ENCODE peak calls at places on chromosomes 4 and X, in five cellular contexts. O is IMR-90, C is mesenchymal stem cell, G is mesendoderm, T is H1. J is an unnamed sample.

GRCh38 chr4:38805530-38806145 is 1.0 kb upstream of the TLR1 start:
- DNase-seq in O (no peak), G (no peak), T (no peak), C (no peak), J (no peak)

GRCh38 chrX:72539822-72540221 is 32.8 kb downstream of the HDAC8 start:
- DNase-seq in T (no peak), G (peak), O (no peak), C (peak), J (no peak)

GRCh38 chr4:138049350-138049749 is 192.8 kb downstream of the SLC7A11 start:
- DNase-seq in C (peak), T (no peak), G (no peak), O (no peak), J (no peak)

GRCh38 chr4:52780206-52780605 is 29.0 kb upstream of the ERVMER34-1 start:
- DNase-seq in T (no peak), C (no peak), G (no peak), O (peak), J (no peak)

GRCh38 chr4:109969087-109969486 is 56.4 kb downstream of the EGF start:
- DNase-seq in G (no peak), O (no peak), C (no peak), T (no peak), J (no peak)

GRCh38 chrX:102498732-102499131 is 17.8 kb downstream of the TMSB15A start:
- DNase-seq in T (no peak), G (no peak), O (no peak), C (no peak), J (no peak)

GRCh38 chr4:82710202-82710929 is 88.2 kb downstream of the SCD5 start:
- DNase-seq in G (peak), T (no peak), O (no peak), C (no peak), J (no peak)

GRCh38 chr4:132564920-132565319 is 584.2 kb upstream of the PCDH10 start:
- DNase-seq in G (peak), T (no peak), C (no peak), O (no peak), J (no peak)

GRCh38 chr4:5045099-5045498 is 6.2 kb upstream of the STK32B start:
- DNase-seq in T (no peak), O (no peak), G (peak), C (no peak), J (no peak)

GRCh38 chrX:83819304-83819703 is 41.6 kb upstream of the CYLC1 start:
- DNase-seq in T (no peak), C (no peak), O (no peak), G (peak), J (no peak)

GRCh38 chrX:154481195-154481594 is 2.1 kb upstream of the LAGE3 start:
- DNase-seq in T (no peak), C (no peak), O (no peak), G (no peak), J (no peak)

GRCh38 chr4:15677507-15677988 is 4.1 kb upstream of the FAM200B start:
- DNase-seq in C (peak), T (no peak), O (peak), G (peak), J (no peak)

GRCh38 chrX:40852573-40852972 is 117.2 kb upstream of the MED14 start:
- DNase-seq in C (no peak), G (peak), T (no peak), O (no peak), J (no peak)

GRCh38 chrX:78123190-78123589 is 16.3 kb downstream of the TAF9B start:
- DNase-seq in T (no peak), C (no peak), O (peak), G (no peak), J (no peak)

GRCh38 chr4:2798399-2799301 is 5.8 kb downstream of the SH3BP2 start:
- DNase-seq in T (no peak), G (no peak), C (peak), O (no peak), J (no peak)

GRCh38 chr4:76689079-76689817 is 208.7 kb downstream of the SOWAHB start:
- DNase-seq in C (peak), G (peak), T (peak), O (peak), J (peak)

GRCh38 chr4:64272432-64272831 is 136.8 kb downstream of the TECRL start:
- DNase-seq in G (no peak), T (no peak), C (no peak), O (no peak), J (no peak)

GRCh38 chr4:40848981-40849380 is 99.2 kb downstream of the NSUN7 start:
- DNase-seq in C (no peak), G (peak), O (peak), T (no peak), J (no peak)
- H3K23ac ChIP-seq in C (no peak), G (no peak), O (no peak), T (no peak), J (no peak)

GRCh38 chr4:185210102-185210981 is 944 bp downstream of the SNX25 start:
- DNase-seq in C (peak), G (peak), T (peak), O (peak), J (peak)

GRCh38 chr4:185212566-185212965 is 3.2 kb downstream of the SNX25 start:
- DNase-seq in O (peak), C (no peak), T (no peak), G (peak), J (no peak)

GRCh38 chr4:185213341-185213740 is 3.9 kb downstream of the SNX25 start:
- DNase-seq in O (no peak), G (no peak), T (no peak), C (no peak), J (no peak)

GRCh38 chr4:185211035-185211434 is 1.6 kb downstream of the SNX25 start:
- DNase-seq in O (peak), T (no peak), G (peak), C (peak), J (no peak)

GRCh38 chr4:185211641-185212040 is 2.2 kb downstream of the SNX25 start:
- DNase-seq in O (no peak), C (no peak), T (no peak), G (peak), J (no peak)
- H3K4ac ChIP-seq in O (no peak), C (no peak), T (no peak), G (no peak), J (no peak)

GRCh38 chrX:48695925-48696300 is 621 bp upstream of the SUV39H1 start:
- DNase-seq in T (no peak), G (peak), C (no peak), O (no peak), J (no peak)

GRCh38 chrX:48697182-48697727 is 721 bp downstream of the SUV39H1 start:
- DNase-seq in G (no peak), C (peak), T (no peak), O (no peak), J (no peak)

GRCh38 chrX:48696301-48697181 is at the start of gene SUV39H1:
- DNase-seq in T (peak), O (peak), C (peak), G (peak), J (peak)

GRCh38 chrX:48694776-48695523 is 1.6 kb upstream of the SUV39H1 start:
- DNase-seq in G (no peak), T (no peak), C (no peak), O (no peak), J (no peak)

DNA sequence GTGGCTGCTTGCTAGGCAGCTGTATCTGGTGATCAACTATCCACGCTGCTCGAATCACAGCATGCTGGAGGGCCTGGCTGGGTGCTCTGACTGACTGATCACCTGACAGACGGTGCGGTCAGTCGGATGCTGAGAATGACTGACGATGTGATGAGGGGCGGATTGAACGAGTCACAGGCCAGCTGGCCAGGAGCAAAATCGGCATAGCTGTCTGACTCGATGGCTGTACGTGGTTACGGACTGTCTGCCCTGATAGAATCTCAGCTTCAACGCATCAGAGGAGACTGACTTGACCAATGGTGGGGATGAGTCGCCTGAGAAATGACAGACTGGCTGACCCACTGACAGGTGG is 1.0 kb upstream of the SUV39H1 start:
- DNase-seq in G (no peak), O (peak), C (peak), T (no peak), J (no peak)
- H3K4me3 ChIP-seq in G (no peak), O (peak), C (no peak), T (peak), J (peak)

DNA sequence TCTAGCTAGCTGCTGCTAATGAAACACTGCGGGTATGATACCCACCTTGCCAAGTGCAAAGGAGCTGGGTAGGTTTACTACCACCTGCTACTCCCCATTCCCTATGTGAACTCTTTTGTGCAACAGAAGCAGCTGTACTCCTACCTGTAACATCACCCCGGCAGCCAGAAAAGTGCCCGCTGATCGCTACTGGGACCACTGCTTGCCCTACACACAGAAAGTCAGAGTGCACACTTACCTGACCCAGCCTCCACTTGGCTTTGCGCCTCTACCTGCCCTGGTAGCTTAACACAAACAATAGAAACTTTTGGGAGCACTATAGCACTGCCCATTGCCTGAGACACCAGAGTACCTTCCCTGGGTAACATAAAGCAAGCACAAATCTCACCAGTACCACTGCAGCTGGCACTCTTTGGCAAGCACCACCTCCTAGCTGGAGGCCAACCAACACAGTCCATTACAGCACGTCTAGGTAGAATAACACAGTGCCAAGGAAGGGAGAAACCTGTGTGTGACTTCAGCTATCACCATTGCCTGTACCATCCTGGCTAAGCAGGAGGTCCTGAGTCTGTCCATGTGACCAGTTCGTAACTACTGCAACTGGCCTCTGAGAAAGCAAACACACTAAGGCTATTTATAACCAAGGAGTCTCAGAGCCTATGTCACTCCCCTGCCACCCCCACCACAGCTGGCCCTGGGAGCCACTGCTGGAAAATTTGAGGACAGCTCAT is 80.1 kb downstream of the CENPC start:
- DNase-seq in T (no peak), C (peak), G (no peak), O (peak), J (no peak)
- H3K23ac ChIP-seq in T (no peak), C (no peak), G (no peak), O (no peak), J (no peak)

GRCh38 chr4:169070895-169071218 is 60.8 kb upstream of the CBR4 start:
- DNase-seq in C (no peak), G (peak), T (no peak), O (no peak), J (no peak)

GRCh38 chr4:169071781-169072180 is 61.7 kb upstream of the CBR4 start:
- DNase-seq in T (no peak), G (no peak), C (no peak), O (peak), J (no peak)

GRCh38 chr4:169066934-169067333 is 56.9 kb upstream of the CBR4 start:
- DNase-seq in G (no peak), T (no peak), O (no peak), C (no peak), J (no peak)

GRCh38 chr4:169070071-169070894 is 60.2 kb upstream of the CBR4 start:
- DNase-seq in T (no peak), O (peak), G (peak), C (peak), J (peak)

GRCh38 chr4:169068423-169068822 is 58.4 kb upstream of the CBR4 start:
- DNase-seq in T (no peak), G (no peak), C (no peak), O (no peak), J (no peak)
- H3K4ac ChIP-seq in T (no peak), G (no peak), C (no peak), O (peak), J (peak)

DNA sequence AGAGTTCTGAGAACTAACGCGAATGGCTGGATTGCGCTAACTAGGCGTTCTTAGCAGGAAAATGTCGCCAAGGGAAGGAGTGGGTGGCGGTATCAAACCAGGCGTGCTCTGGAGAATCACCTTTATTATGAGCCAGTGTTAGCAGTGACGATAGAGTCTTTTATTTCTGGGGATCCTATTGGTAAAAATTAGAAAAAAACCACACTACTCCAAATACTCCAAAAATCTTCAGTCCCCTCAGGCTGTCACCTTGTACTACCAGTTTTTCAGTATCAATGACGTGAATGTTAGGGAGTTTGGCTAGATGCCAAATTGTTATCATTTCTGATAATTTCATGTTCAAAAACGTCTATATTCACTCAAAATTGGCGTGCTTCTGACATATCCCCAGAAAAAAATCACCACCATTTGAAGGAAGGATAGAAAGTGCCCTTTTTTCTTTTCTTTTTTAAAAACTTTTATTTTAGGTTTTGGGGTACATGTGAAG is 1.5 kb downstream of the UGT8 start:
- DNase-seq in C (no peak), T (no peak), G (no peak), O (no peak), J (no peak)
- H3K4me3 ChIP-seq in C (no peak), T (peak), G (peak), O (no peak), J (no peak)

GRCh38 chr4:103201254-103201653 is 3.1 kb upstream of the CENPE start:
- DNase-seq in T (no peak), G (no peak), C (no peak), O (no peak), J (no peak)

GRCh38 chr4:103198111-103198765 is at the start of gene CENPE:
- DNase-seq in O (peak), T (peak), C (peak), G (peak), J (peak)

GRCh38 chr4:103199009-103199408 is 866 bp upstream of the CENPE start:
- DNase-seq in G (no peak), T (no peak), C (no peak), O (no peak), J (no peak)

GRCh38 chr4:103204114-103204513 is 6.0 kb upstream of the CENPE start:
- DNase-seq in G (no peak), T (no peak), C (peak), O (no peak), J (no peak)

GRCh38 chr4:103201724-103202123 is 3.6 kb upstream of the CENPE start:
- DNase-seq in C (no peak), O (no peak), T (no peak), G (no peak), J (no peak)
- H3K23ac ChIP-seq in C (no peak), O (no peak), T (no peak), G (no peak), J (no peak)

GRCh38 chrX:135345328-135345645 is 36.0 kb downstream of the ETDC start:
- DNase-seq in C (peak), O (peak), T (no peak), G (no peak), J (no peak)

DNA sequence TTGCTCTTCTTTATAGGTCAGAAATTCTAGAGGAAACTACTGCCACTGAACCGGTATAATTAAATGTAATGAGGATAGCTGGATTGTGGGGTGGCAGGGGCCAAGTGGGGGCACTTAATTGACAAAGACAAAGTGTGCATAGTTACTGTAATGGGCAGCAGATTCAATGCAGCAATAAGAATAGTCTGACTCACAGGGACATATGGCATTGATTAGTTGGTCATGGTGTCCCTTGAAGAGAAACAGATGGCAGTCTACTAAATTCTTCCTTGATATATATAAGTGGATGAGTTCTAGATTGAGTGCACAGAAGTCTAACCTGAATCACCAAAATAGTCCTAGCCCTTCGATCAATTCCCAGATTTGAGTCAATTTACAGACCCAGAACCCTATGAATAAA is 31.5 kb downstream of the ETDC start:
- DNase-seq in C (peak), T (no peak), O (peak), G (no peak), J (no peak)
- H3K4ac ChIP-seq in C (no peak), T (no peak), O (no peak), G (no peak), J (no peak)

DNA sequence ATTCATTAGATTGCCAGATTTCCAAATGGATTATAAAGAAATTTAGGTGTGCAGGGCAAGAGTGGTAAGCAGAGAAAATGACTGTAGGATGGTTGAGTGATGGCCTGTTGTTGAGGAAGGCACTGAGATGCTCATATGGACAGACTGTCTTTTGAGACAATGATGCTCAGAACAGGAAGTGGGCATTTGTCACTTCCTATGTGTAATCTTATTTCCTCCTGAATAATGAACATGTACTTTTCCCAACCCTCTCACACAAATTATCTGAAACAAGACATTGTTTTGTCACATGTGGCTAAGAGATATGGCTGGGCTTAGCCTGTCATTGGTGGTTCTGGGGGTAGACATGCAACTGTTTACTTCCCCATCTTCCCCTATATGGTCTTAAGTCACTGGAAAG is 240.5 kb downstream of the CFAP47 start:
- DNase-seq in C (no peak), T (no peak), G (no peak), O (no peak), J (no peak)
- H3K4me3 ChIP-seq in C (no peak), T (no peak), G (no peak), O (no peak), J (no peak)

GRCh38 chr4:176507845-176508533 is 188.2 kb downstream of the SPCS3 start:
- DNase-seq in C (no peak), O (no peak), G (peak), T (no peak), J (no peak)
- H3K23ac ChIP-seq in C (no peak), O (no peak), G (no peak), T (no peak), J (no peak)

J was measured in neuronal stem cell.